ENCODE peak calls at places on chromosomes 12 and 14, in nine cellular contexts. P, M, Y, G, C, N, S, E and B are unnamed samples.

GRCh38 chr12:65778268-65779090 is 45.8 kb upstream of the HMGA2 start:
- DNase-seq in C (no peak), G (no peak), N (no peak), Y (peak), S (no peak), P (no peak), E (peak), M (no peak), B (no peak)

GRCh38 chr12:78157199-78157598 is 326.5 kb downstream of the NAV3 start:
- DNase-seq in G (no peak), Y (no peak), N (no peak), C (no peak), P (no peak), E (no peak), S (no peak), M (no peak), B (no peak)

GRCh38 chr12:48779869-48780268 is 9.0 kb downstream of the ADCY6 start:
- DNase-seq in G (no peak), P (peak), Y (no peak), C (no peak), M (no peak), E (no peak), N (no peak), S (no peak), B (no peak)

GRCh38 chr14:92464156-92464555 is 49.4 kb upstream of the RIN3 start:
- DNase-seq in P (no peak), C (no peak), Y (no peak), E (no peak), S (no peak), M (no peak), G (no peak), N (no peak), B (no peak)

GRCh38 chr14:94676495-94677238 is 64.5 kb downstream of the SERPINA3 start:
- DNase-seq in M (no peak), C (no peak), P (no peak), N (no peak), G (no peak), E (no peak), Y (no peak), S (no peak), B (peak)

GRCh38 chr12:41532072-41532471 is 344.0 kb downstream of the PDZRN4 start:
- DNase-seq in P (no peak), C (no peak), N (no peak), S (no peak), G (no peak), Y (no peak), M (no peak), E (peak), B (no peak)

GRCh38 chr12:6792522-6793201 is 3.3 kb downstream of the CD4 start:
- DNase-seq in C (no peak), N (no peak), P (no peak), E (no peak), M (no peak), G (no peak), Y (no peak), S (no peak), B (no peak)

GRCh38 chr14:39765676-39766075 is 333.4 kb upstream of the FBXO33 start:
- DNase-seq in S (no peak), Y (no peak), E (no peak), N (no peak), P (no peak), C (no peak), G (no peak), M (no peak), B (no peak)

GRCh38 chr14:70002589-70003240 is 123.5 kb downstream of the SMOC1 start:
- DNase-seq in Y (no peak), S (no peak), N (no peak), M (no peak), G (no peak), P (peak), E (no peak), C (no peak), B (no peak)

GRCh38 chr14:65352964-65353530 is 59.5 kb upstream of the FUT8 start:
- DNase-seq in P (no peak), N (no peak), M (peak), S (peak), G (no peak), C (peak), E (peak), Y (peak), B (peak)

GRCh38 chr14:95774265-95775160 is 60.6 kb upstream of the TCL1A start:
- DNase-seq in G (peak), N (peak), M (peak), Y (no peak), P (peak), E (peak), C (peak), S (peak), B (no peak)

GRCh38 chr12:32025906-32026305 is 66.7 kb downstream of the RESF1 start:
- DNase-seq in N (no peak), M (peak), P (no peak), C (no peak), S (peak), Y (no peak), E (no peak), G (no peak), B (no peak)

GRCh38 chr12:32265461-32265860 is 133.9 kb upstream of the FGD4 start:
- DNase-seq in S (peak), C (no peak), Y (no peak), M (no peak), P (no peak), N (no peak), G (no peak), E (no peak), B (no peak)

GRCh38 chr12:31118831-31119530 is 45.3 kb downstream of the DDX11 start:
- DNase-seq in P (peak), Y (no peak), C (peak), M (no peak), N (no peak), S (peak), E (no peak), G (peak), B (no peak)

GRCh38 chr14:78403278-78403815 is 233.2 kb downstream of the NRXN3 start:
- DNase-seq in G (no peak), Y (no peak), N (no peak), E (no peak), M (no peak), S (no peak), C (no peak), P (peak), B (no peak)
- H3K4me3 ChIP-seq in G (no peak), Y (no peak), N (no peak), E (no peak), M (no peak), S (no peak), C (no peak), P (peak), B (no peak)

GRCh38 chr12:122870867-122871664 is 24.9 kb downstream of the VPS37B start:
- DNase-seq in E (no peak), Y (no peak), G (no peak), P (peak), N (no peak), C (peak), S (no peak), M (peak), B (no peak)
- H3K4me3 ChIP-seq in E (no peak), Y (no peak), G (peak), P (peak), N (no peak), C (peak), S (peak), M (peak), B (no peak)

GRCh38 chr14:45251912-45252311 is 1.1 kb downstream of the MIS18BP1 start:
- DNase-seq in C (no peak), P (peak), S (peak), N (no peak), G (no peak), E (peak), Y (peak), M (no peak), B (no peak)
- H3K4me3 ChIP-seq in C (peak), P (peak), S (peak), N (no peak), G (peak), E (peak), Y (peak), M (peak), B (peak)

GRCh38 chr12:109115758-109116610 is at the start of gene ACACB:
- DNase-seq in S (no peak), N (no peak), G (no peak), P (peak), C (peak), Y (no peak), M (peak), E (no peak), B (no peak)
- H3K4me3 ChIP-seq in S (no peak), N (no peak), G (no peak), P (no peak), C (peak), Y (no peak), M (no peak), E (no peak), B (no peak)

DNA sequence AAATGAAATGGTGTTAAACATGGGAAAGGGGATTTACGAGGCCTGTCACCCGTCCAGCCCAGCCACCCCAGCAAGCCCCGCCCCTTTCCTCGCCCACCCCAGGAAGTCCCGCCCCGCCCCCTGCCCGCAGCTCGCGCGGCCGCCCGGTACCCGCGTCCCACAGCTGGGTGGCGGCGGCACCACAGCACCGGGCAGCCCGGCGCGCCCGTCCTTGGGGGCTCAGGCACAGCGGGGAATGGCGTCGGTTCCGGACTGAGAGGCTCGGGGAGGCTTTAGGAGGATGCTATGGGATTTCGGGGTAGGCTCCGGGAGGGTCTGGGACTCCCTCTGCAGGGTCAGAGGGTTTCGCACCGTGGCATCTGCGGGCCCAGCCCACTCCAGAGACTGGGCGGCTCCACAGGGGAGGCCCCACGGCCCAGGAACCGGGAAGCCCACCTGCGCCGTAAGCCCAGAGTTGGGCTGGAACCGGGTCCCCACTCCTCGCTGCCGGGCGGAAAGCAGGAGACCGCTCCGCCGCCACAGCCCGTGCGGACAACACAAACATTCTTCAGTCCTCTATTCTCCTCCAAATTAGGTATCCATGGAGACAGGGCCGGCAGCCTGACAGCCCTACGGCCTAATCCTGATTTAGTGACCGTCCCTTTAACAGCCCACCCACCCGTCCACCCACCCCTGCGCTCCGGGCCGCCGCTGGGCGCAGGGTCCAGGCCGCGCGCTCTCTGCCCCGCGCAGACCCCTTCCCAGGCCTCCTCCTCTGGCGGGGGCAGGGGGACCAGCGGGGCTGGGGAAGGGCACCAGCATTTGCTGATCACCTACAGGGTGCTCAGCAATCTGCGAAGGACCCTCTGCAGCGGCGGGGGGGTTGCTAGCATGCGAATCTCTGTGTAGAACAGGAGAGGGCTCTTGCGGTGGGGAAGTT is 1.3 kb downstream of the FIGNL2 start:
- DNase-seq in C (no peak), N (no peak), P (no peak), E (no peak), G (peak), Y (no peak), S (no peak), M (peak), B (no peak)
- H3K4me3 ChIP-seq in C (peak), N (peak), P (peak), E (peak), G (peak), Y (no peak), S (no peak), M (peak), B (peak)

DNA sequence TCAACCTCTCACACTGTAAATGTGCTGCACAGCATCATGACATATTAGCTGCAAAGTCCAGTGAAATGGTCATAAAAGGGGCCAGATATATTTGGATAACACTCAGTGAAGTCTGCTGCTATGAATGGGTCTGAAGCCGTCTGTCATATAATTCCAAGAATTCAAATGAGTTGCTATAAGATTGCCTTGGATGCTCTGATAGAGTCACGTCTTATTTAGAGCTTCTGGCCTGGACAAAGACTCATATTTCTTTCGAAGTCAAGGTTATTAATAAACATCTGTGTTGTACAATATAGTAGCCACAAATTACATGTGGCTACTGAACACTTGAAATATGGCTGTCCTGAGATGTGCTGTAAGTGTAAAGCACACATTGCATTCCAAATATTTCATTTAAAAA is 54.4 kb upstream of the OVCH1 start:
- DNase-seq in S (no peak), Y (no peak), E (no peak), N (no peak), M (no peak), G (no peak), C (no peak), P (no peak), B (no peak)
- H3K4me3 ChIP-seq in S (no peak), Y (no peak), E (no peak), N (no peak), M (no peak), G (no peak), C (no peak), P (no peak), B (no peak)

GRCh38 chr12:49954863-49955830 is 4.6 kb downstream of the AQP2 start:
- DNase-seq in Y (no peak), G (no peak), P (no peak), M (no peak), S (no peak), C (no peak), E (no peak), N (no peak), B (peak)
- H3K4me3 ChIP-seq in Y (no peak), G (no peak), P (no peak), M (no peak), S (no peak), C (no peak), E (no peak), N (no peak), B (no peak)

GRCh38 chr14:59344711-59345455 is 120.3 kb downstream of the GPR135 start:
- DNase-seq in M (no peak), P (no peak), N (no peak), E (no peak), Y (no peak), S (no peak), G (no peak), C (no peak), B (no peak)
- H3K4me3 ChIP-seq in M (no peak), P (no peak), N (no peak), E (no peak), Y (no peak), S (no peak), G (no peak), C (no peak), B (no peak)

GRCh38 chr12:9342614-9343353 is 134.6 kb upstream of the PZP start:
- DNase-seq in Y (no peak), M (no peak), E (no peak), C (no peak), P (no peak), S (no peak), N (no peak), G (no peak), B (no peak)
- H3K4me3 ChIP-seq in Y (no peak), M (no peak), E (no peak), C (no peak), P (no peak), S (no peak), N (no peak), G (no peak), B (no peak)